ENCODE peak calls at places on chromosome 20, in ten cellular contexts. Y is NCI-H1105; S is GOT3; U is NCI-H1694; T is GM13977; Z is mucosa of gallbladder; W is activated naive CD4-positive, alpha-beta T cell; F is hippocampal formation; C is amygdala; L is lung microvascular endothelial cell. D is an unnamed sample.

GRCh38 chr20:33539129-33539528 is 49.2 kb downstream of the CBFA2T2 start:
- DNase-seq in Y (no peak), S (no peak), U (no peak), T (no peak), Z (no peak), W (no peak), F (no peak), C (no peak), L (peak; percentile 11), D (no peak)

GRCh38 chr20:17571967-17572638 is 2.2 kb downstream of the DSTN start:
- DNase-seq in Y (no peak), S (no peak), U (no peak), T (no peak), Z (no peak), W (no peak), F (no peak), C (no peak), L (no peak), D (no peak)

GRCh38 chr20:24838551-24839530 is 110.2 kb upstream of the CST7 start:
- DNase-seq in Y (no peak), S (no peak), U (no peak), T (no peak), Z (no peak), W (no peak), F (no peak), C (no peak), L (no peak), D (no peak)

GRCh38 chr20:19770375-19770774 is 12.3 kb downstream of the RIN2 start:
- DNase-seq in Y (no peak), S (no peak), U (no peak), T (no peak), Z (no peak), W (no peak), F (no peak), C (no peak), L (no peak), D (no peak)

GRCh38 chr20:24470782-24471582 is 1.6 kb downstream of the SYNDIG1 start:
- DNase-seq in Y (peak; percentile 15), S (no peak), U (no peak), T (no peak), Z (no peak), W (no peak), F (peak; percentile 48), C (no peak), L (no peak), D (peak; percentile 65)

GRCh38 chr20:33648396-33649004 is 13.6 kb upstream of the C20orf144 start:
- DNase-seq in Y (no peak), S (no peak), U (no peak), T (no peak), Z (no peak), W (no peak), F (no peak), C (no peak), L (no peak), D (no peak)

GRCh38 chr20:8542115-8542486 is 410.0 kb downstream of the PLCB1 start:
- DNase-seq in Y (no peak), S (no peak), U (no peak), T (no peak), Z (no peak), W (no peak), F (no peak), C (no peak), L (peak; percentile 70), D (no peak)

GRCh38 chr20:62772994-62773858 is 23.0 kb upstream of the MRGBP start:
- DNase-seq in Y (no peak), S (no peak), U (peak; percentile 79), T (no peak), Z (no peak), W (no peak), F (no peak), C (no peak), L (peak; percentile 40), D (no peak)

GRCh38 chr20:22371843-22372242 is 212.5 kb downstream of the FOXA2 start:
- DNase-seq in Y (no peak), S (no peak), U (no peak), T (no peak), Z (no peak), W (no peak), F (no peak), C (no peak), L (no peak), D (peak; percentile 48)

GRCh38 chr20:3203315-3204123 is 963 bp downstream of the DDRGK1 start:
- DNase-seq in Y (peak; percentile 65), S (no peak), U (no peak), T (peak; percentile 76), Z (no peak), W (no peak), F (no peak), C (no peak), L (peak; percentile 40), D (no peak)

GRCh38 chr20:38723069-38723981 is 961 bp upstream of the SLC32A1 start:
- DNase-seq in Y (peak; percentile 21), S (no peak), U (no peak), T (peak; percentile 52), Z (no peak), W (no peak), F (no peak), C (no peak), L (no peak), D (no peak)

GRCh38 chr20:47557791-47558190 is 56.1 kb downstream of the NCOA3 start:
- DNase-seq in Y (no peak), S (no peak), U (no peak), T (no peak), Z (no peak), W (no peak), F (no peak), C (no peak), L (no peak), D (no peak)

GRCh38 chr20:24783631-24784492 is 165.2 kb upstream of the CST7 start:
- DNase-seq in Y (no peak), S (no peak), U (peak; percentile 12), T (peak; percentile 44), Z (no peak), W (no peak), F (no peak), C (no peak), L (no peak), D (no peak)

GRCh38 chr20:19478320-19478719 is 265.9 kb downstream of the SLC24A3 start:
- DNase-seq in Y (no peak), S (no peak), U (no peak), T (no peak), Z (no peak), W (no peak), F (no peak), C (no peak), L (no peak), D (no peak)

GRCh38 chr20:62191781-62192559 is 9.1 kb downstream of the MTG2 start:
- DNase-seq in Y (no peak), S (no peak), U (no peak), T (no peak), Z (no peak), W (no peak), F (no peak), C (no peak), L (no peak), D (no peak)

GRCh38 chr20:39210331-39211074 is 248.4 kb downstream of the DHX35 start:
- DNase-seq in Y (no peak), S (no peak), U (no peak), T (no peak), Z (no peak), W (no peak), F (no peak), C (no peak), L (no peak), D (no peak)

D was measured in pons.